ENCODE peak calls at places on chromosomes 5 and 9, in five cellular contexts. K is fibroblast of the conjunctiva; P is AG10803; B is stimulated activated CD4-positive, alpha-beta T cell treated with anti-CD3 and anti-CD28 coated beads, Interleukin-1b, Interleukin-23, amount 100 ng/mL, for 48 hours; X is right atrium auricular region. Z is an unnamed sample.

GRCh38 chr5:33774323-33774722 is 117.5 kb downstream of the ADAMTS12 start:
- DNase-seq in K (peak; percentile 44), B (no peak), P (no peak), X (no peak), Z (no peak)

GRCh38 chr5:78526049-78526525 is 122.5 kb downstream of the LHFPL2 start:
- DNase-seq in X (no peak), B (no peak), P (peak; percentile 85), K (no peak), Z (no peak)

GRCh38 chr9:121333950-121334773 is 35.9 kb downstream of the STOM start:
- DNase-seq in B (no peak), K (no peak), P (no peak), X (no peak), Z (no peak)

GRCh38 chr5:97967292-97967691 is 784.2 kb upstream of the RIOK2 start:
- DNase-seq in K (no peak), P (no peak), B (no peak), X (no peak), Z (no peak)

GRCh38 chr9:75974006-75974766 is 83.7 kb downstream of the PCSK5 start:
- DNase-seq in P (peak; percentile 16), X (no peak), K (no peak), B (no peak), Z (no peak)

GRCh38 chr9:97959585-97959984 is 21.6 kb upstream of the HEMGN start:
- DNase-seq in X (no peak), B (no peak), K (no peak), P (no peak), Z (no peak)

GRCh38 chr9:4235951-4236804 is 63.7 kb downstream of the GLIS3 start:
- DNase-seq in P (peak; percentile 81), K (no peak), X (no peak), B (no peak), Z (peak; percentile 71)

GRCh38 chr9:114592356-114592755 is 4.8 kb downstream of the ATP6V1G1 start:
- DNase-seq in P (peak; percentile 26), B (peak; percentile 44), K (no peak), X (no peak), Z (no peak)

GRCh38 chr9:14441976-14442651 is 128.2 kb upstream of the NFIB start:
- DNase-seq in X (no peak), K (no peak), P (peak; percentile 13), B (no peak), Z (no peak)

GRCh38 chr9:97853056-97853843 is at the start of gene FOXE1:
- DNase-seq in K (no peak), P (no peak), B (no peak), X (no peak), Z (no peak)

GRCh38 chr5:135821061-135821781 is 13.2 kb upstream of the SLC25A48 start:
- DNase-seq in P (no peak), X (no peak), B (no peak), K (no peak), Z (no peak)

GRCh38 chr5:6766558-6767191 is 53.4 kb downstream of the TENT4A start:
- DNase-seq in K (no peak), X (peak; percentile 72), B (peak; percentile 63), P (peak; percentile 83), Z (peak; percentile 63)

GRCh38 chr5:2529371-2530100 is 221.9 kb downstream of the IRX2 start:
- DNase-seq in X (no peak), K (no peak), B (no peak), P (no peak), Z (no peak)

GRCh38 chr5:150117945-150118560 is 31.7 kb upstream of the CSF1R start:
- DNase-seq in B (no peak), K (no peak), X (no peak), P (no peak), Z (no peak)

GRCh38 chr5:171521219-171521633 is 101.8 kb downstream of the FGF18 start:
- DNase-seq in B (no peak), X (peak; percentile 73), P (peak; percentile 95), K (peak; percentile 94), Z (peak; percentile 95)